ENCODE peak calls at places on chromosomes 11 and 22, in nine cellular contexts. H is lung, Y is lower leg skin, O is heart left ventricle, F is adrenal gland, E is kidney epithelial cell, K is HL-60, R is fibroblast of the aortic adventitia, L is A673. B is an unnamed sample.

GRCh38 chr11:72223615-72224586 is 666 bp upstream of the INPPL1 start:
- DNase-seq in H (peak; percentile 65), Y (peak; percentile 92), O (peak; percentile 86), F (peak; percentile 69), E (no peak), K (peak; percentile 54), R (peak; percentile 68), L (peak; percentile 67), B (peak; percentile 70)

GRCh38 chr11:20022363-20023081 is 137.8 kb downstream of the DBX1 start:
- DNase-seq in H (no peak), Y (no peak), O (no peak), F (no peak), E (no peak), K (no peak), R (peak; percentile 61), L (no peak), B (no peak)

GRCh38 chr22:35422936-35423335 is 23.0 kb downstream of the MCM5 start:
- DNase-seq in H (no peak), Y (no peak), O (no peak), F (no peak), E (no peak), K (no peak), R (no peak), L (no peak), B (no peak)

GRCh38 chr22:38490915-38491314 is 15.2 kb downstream of the DDX17 start:
- DNase-seq in H (peak; percentile 55), Y (no peak), O (peak; percentile 82), F (peak; percentile 59), E (no peak), K (no peak), R (peak; percentile 62), L (no peak), B (no peak)

GRCh38 chr11:11570823-11571222 is 51.0 kb downstream of the GALNT18 start:
- DNase-seq in H (no peak), Y (no peak), O (no peak), F (no peak), E (no peak), K (no peak), R (no peak), L (no peak), B (no peak)

GRCh38 chr11:71563401-71563800 is 2.0 kb upstream of the KRTAP5-10 start:
- DNase-seq in H (no peak), Y (no peak), O (no peak), F (no peak), E (no peak), K (peak; percentile 66), R (peak; percentile 14), L (peak; percentile 63), B (peak; percentile 50)

GRCh38 chr11:11436715-11437313 is 83.8 kb upstream of the CSNK2A3 start:
- DNase-seq in H (no peak), Y (no peak), O (peak; percentile 67), F (peak; percentile 29), E (no peak), K (no peak), R (no peak), L (no peak), B (no peak)

GRCh38 chr11:116813781-116814471 is 9.2 kb downstream of the APOA4 start:
- DNase-seq in H (no peak), Y (no peak), O (no peak), F (no peak), E (no peak), K (no peak), R (no peak), L (no peak), B (no peak)

GRCh38 chr22:26589367-26589844 is 526 bp downstream of the TPST2 start:
- DNase-seq in H (peak; percentile 35), Y (no peak), O (peak; percentile 55), F (peak; percentile 62), E (no peak), K (peak; percentile 3), R (no peak), L (peak; percentile 18), B (peak; percentile 34)

GRCh38 chr22:42296381-42296853 is 26.0 kb upstream of the TCF20 start:
- DNase-seq in H (no peak), Y (no peak), O (peak; percentile 79), F (peak; percentile 47), E (no peak), K (no peak), R (no peak), L (peak; percentile 66), B (no peak)

DNA sequence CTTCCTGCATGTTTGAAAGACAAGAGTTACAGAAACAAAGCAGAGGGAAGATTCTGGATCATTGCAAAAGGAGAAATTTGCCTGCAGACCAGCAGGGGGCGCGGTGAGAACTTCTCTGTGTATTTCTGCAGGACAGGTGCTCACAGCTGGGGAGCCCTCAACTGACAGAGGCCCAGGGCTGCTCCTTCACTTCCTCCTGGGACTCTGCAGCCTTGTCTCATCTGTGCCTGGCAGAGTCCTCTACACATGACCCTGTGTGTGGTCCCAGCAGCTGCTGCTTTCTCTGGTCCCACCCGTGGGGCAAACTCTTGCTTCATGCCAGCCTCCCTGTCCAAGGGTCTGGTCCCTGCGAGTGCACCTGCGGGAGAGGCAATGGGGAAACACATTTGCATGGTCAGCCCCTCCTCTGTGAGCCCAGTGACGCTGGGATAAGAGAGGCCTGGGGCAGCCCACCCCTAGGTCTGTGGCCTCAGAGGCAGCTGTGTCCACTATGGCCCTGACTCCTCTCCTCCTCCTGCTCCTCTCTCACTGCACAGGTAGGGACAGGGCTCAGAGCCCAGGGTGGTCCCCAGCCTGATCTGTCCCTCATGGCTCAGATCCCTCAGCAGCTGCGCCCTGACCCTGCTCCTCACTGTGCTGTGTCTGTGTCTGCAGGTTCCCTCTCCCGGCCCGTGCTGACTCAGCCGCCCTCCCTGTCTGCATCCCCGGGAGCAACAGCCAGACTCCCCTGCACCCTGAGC is 43.2 kb upstream of the VPREB1 start:
- DNase-seq in H (no peak), Y (no peak), O (peak; percentile 43), F (peak; percentile 39), E (no peak), K (peak; percentile 31), R (no peak), L (peak; percentile 45), B (no peak)
- TF ChIP-seq CTCF in H (peak; percentile 36), Y (no peak), O (no peak), F (peak; percentile 47), E (peak; percentile 75), K (peak; percentile 26), R (no peak), L (peak; percentile 71), B (peak; percentile 29)

GRCh38 chr11:3165916-3166267 is 782 bp upstream of the OSBPL5 start:
- DNase-seq in H (no peak), Y (no peak), O (peak; percentile 20), F (no peak), E (no peak), K (no peak), R (no peak), L (no peak), B (no peak)
- H3K4me3 ChIP-seq in H (no peak overlapping the region), Y (no peak overlapping the region), O (no peak overlapping the region), F (peak overlapping the region; percentile 100), E (no peak overlapping the region), K (no peak overlapping the region), R (no peak overlapping the region), L (no peak overlapping the region), B (no peak overlapping the region)

GRCh38 chr11:43573233-43573632 is 107.3 kb upstream of the HSD17B12 start:
- DNase-seq in H (no peak), Y (no peak), O (no peak), F (peak; percentile 31), E (no peak), K (peak; percentile 29), R (peak; percentile 13), L (peak; percentile 88), B (no peak)
- TF ChIP-seq CTCF in H (no peak), Y (no peak), O (peak; percentile 49), F (peak; percentile 47), E (peak; percentile 48), K (peak; percentile 84), R (peak; percentile 55), L (peak; percentile 99), B (peak; percentile 60)

GRCh38 chr11:45145421-45146071 is 893 bp upstream of the PRDM11 start:
- DNase-seq in H (peak; percentile 61), Y (peak; percentile 86), O (peak; percentile 46), F (peak; percentile 53), E (no peak), K (no peak), R (peak; percentile 36), L (peak; percentile 66), B (peak; percentile 54)

GRCh38 chr11:45145083-45145420 is 1.4 kb upstream of the PRDM11 start:
- DNase-seq in H (no peak), Y (no peak), O (no peak), F (no peak), E (no peak), K (no peak), R (no peak), L (no peak), B (no peak)

GRCh38 chr11:45143494-45143893 is 2.9 kb upstream of the PRDM11 start:
- DNase-seq in H (no peak), Y (no peak), O (no peak), F (no peak), E (no peak), K (no peak), R (no peak), L (no peak), B (no peak)

GRCh38 chr11:45146072-45147016 is at the start of gene PRDM11:
- DNase-seq in H (peak; percentile 71), Y (peak; percentile 92), O (peak; percentile 80), F (peak; percentile 81), E (no peak), K (peak; percentile 41), R (peak; percentile 70), L (peak; percentile 80), B (peak; percentile 82)

GRCh38 chr11:45144126-45145082 is 2.0 kb upstream of the PRDM11 start:
- DNase-seq in H (peak; percentile 19), Y (peak; percentile 74), O (no peak), F (no peak), E (no peak), K (no peak), R (no peak), L (no peak), B (no peak)
- H3K4me3 ChIP-seq in H (no peak overlapping the region), Y (no peak overlapping the region), O (no peak overlapping the region), F (no peak overlapping the region), E (no peak overlapping the region), K (no peak overlapping the region), R (no peak overlapping the region), L (no peak overlapping the region), B (no peak overlapping the region)

DNA sequence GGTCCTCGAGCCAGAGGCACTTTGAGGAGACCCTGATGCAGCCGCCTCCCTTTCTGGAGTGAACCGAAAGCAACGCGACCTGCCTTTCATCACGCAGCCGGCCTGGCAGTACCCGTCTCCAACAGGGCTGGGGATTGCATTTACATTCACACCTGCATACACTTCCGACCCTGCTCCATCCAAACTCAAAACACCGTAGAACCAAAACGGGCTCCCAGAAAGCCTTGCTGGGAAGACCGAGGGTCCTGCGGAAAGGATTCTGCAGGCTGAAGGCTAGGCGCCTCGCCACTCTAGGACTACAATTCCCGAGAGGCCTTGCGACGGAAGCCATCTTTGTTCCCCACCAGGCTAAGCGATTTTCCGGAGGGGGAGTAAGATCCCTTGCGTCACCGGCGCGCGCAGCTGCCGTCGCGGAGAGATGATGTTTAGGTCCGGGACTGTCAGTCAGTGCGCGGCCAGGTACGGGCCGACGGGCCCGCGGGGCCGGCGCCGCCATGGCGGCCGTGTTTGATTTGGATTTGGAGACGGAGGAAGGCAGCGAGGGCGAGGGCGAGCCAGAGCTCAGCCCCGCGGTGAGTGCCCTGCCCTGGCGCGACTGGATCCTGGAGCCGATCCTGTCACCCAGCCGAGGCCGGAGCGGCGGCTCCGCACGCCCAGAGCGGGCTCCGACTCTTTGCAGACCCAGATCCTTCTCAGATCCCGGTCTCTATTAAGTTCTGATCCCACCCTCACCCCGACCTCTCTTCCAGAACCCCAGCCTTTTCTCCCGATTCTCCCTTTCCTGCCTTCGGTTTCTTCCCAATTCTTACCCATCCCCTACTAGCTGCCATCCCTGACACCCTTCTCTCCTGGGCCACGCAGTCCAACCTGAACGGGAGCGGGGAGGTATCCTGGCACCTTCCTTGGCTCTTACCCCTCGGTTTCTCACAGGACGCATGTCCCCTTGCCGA is at the start of gene RPS6KB2:
- DNase-seq in H (peak; percentile 99), Y (peak; percentile 100), O (peak; percentile 98), F (peak; percentile 99), E (peak; percentile 79), K (peak; percentile 98), R (peak; percentile 97), L (peak; percentile 99), B (peak; percentile 96)
- TF ChIP-seq CTCF in H (no peak), Y (no peak), O (no peak), F (peak; percentile 2), E (no peak), K (no peak), R (no peak), L (no peak), B (no peak)

B was measured in AG10803.